ENCODE peak calls at places on chromosomes 12 and 14, in eight cellular contexts. J, U, H, S, E, G, A and M are unnamed samples.

GRCh38 chr12:105986779-105987686 is 151.7 kb downstream of the NUAK1 start:
- DNase-seq in S (peak; percentile 77), J (no peak), A (no peak), E (no peak), H (no peak), U (no peak), G (no peak), M (peak; percentile 61)

GRCh38 chr14:42214981-42215491 is 608.4 kb downstream of the LRFN5 start:
- DNase-seq in G (no peak), A (peak; percentile 81), J (no peak), S (peak; percentile 24), H (no peak), E (no peak), U (peak; percentile 15), M (peak; percentile 92)

GRCh38 chr12:56359851-56360767 is at the start of gene STAT2:
- DNase-seq in U (peak; percentile 100), J (peak; percentile 99), S (peak; percentile 95), G (peak; percentile 98), E (peak; percentile 93), H (peak; percentile 99), A (peak; percentile 100), M (peak; percentile 100)

GRCh38 chr14:63562414-63562813 is 19.2 kb upstream of the PPP2R5E start:
- DNase-seq in U (no peak), A (no peak), G (no peak), E (no peak), S (no peak), J (no peak), H (no peak), M (peak; percentile 70)

GRCh38 chr12:67425394-67425793 is 156.2 kb downstream of the CAND1 start:
- DNase-seq in G (no peak), H (no peak), U (no peak), A (no peak), E (no peak), S (no peak), J (no peak), M (no peak)

GRCh38 chr12:53123578-53124351 is 20.5 kb downstream of the SOAT2 start:
- DNase-seq in U (no peak), G (no peak), E (no peak), S (peak; percentile 65), J (no peak), A (no peak), H (no peak), M (peak; percentile 9)

GRCh38 chr12:42482820-42483533 is 106.6 kb downstream of the PRICKLE1 start:
- DNase-seq in H (peak; percentile 9), E (peak; percentile 33), G (peak; percentile 55), U (no peak), S (peak; percentile 82), A (no peak), J (peak; percentile 90), M (peak; percentile 56)

GRCh38 chr14:85934123-85934885 is 404.4 kb downstream of the FLRT2 start:
- DNase-seq in A (no peak), J (peak; percentile 9), U (no peak), S (no peak), H (peak; percentile 16), G (no peak), E (peak; percentile 11), M (no peak)

GRCh38 chr14:100736269-100737180 is 9.8 kb downstream of the DLK1 start:
- DNase-seq in S (no peak), G (no peak), J (peak; percentile 81), A (no peak), E (no peak), U (no peak), H (no peak), M (no peak)

GRCh38 chr12:96375841-96376249 is 24.4 kb downstream of the CDK17 start:
- DNase-seq in J (no peak), E (no peak), A (no peak), G (no peak), H (no peak), U (no peak), S (no peak), M (no peak)

GRCh38 chr14:59464651-59465569 is at the start of gene GPR135:
- DNase-seq in S (peak; percentile 55), H (no peak), G (peak; percentile 76), E (peak; percentile 33), A (no peak), J (peak; percentile 78), U (no peak), M (peak; percentile 26)

GRCh38 chr14:75980856-75981255 is 939 bp downstream of the TGFB3 start:
- DNase-seq in J (no peak), U (no peak), S (no peak), H (no peak), E (no peak), G (no peak), A (no peak), M (no peak)

GRCh38 chr12:49582201-49582600 is 14.3 kb upstream of the MCRS1 start:
- DNase-seq in A (no peak), S (no peak), U (no peak), J (no peak), G (no peak), H (no peak), E (no peak), M (no peak)

GRCh38 chr12:23770202-23770938 is 179.1 kb downstream of the SOX5 start:
- DNase-seq in G (no peak), H (no peak), A (no peak), E (no peak), U (no peak), S (no peak), J (no peak), M (no peak)

GRCh38 chr14:94079891-94080605 is 954 bp downstream of the DDX24 start:
- DNase-seq in J (no peak), A (no peak), E (no peak), G (no peak), H (no peak), U (no peak), S (peak; percentile 61), M (no peak)

GRCh38 chr12:1835178-1836131 is 15.1 kb downstream of the LRTM2 start:
- DNase-seq in J (no peak), G (no peak), U (no peak), H (no peak), S (no peak), E (no peak), A (no peak), M (no peak)

GRCh38 chr14:59333668-59334067 is 131.5 kb downstream of the GPR135 start:
- DNase-seq in S (peak; percentile 68), H (no peak), A (peak; percentile 56), U (peak; percentile 94), J (no peak), G (no peak), E (no peak), M (peak; percentile 80)

GRCh38 chr12:123532808-123533649 is 490 bp downstream of the RILPL1 start:
- DNase-seq in U (no peak), E (no peak), H (no peak), S (peak; percentile 57), G (peak; percentile 19), J (peak; percentile 50), A (no peak), M (peak; percentile 48)

GRCh38 chr14:24613241-24613640 is 3.8 kb upstream of the GZMH start:
- DNase-seq in E (no peak), U (no peak), H (no peak), A (no peak), G (no peak), S (no peak), J (no peak), M (peak; percentile 85)

GRCh38 chr12:114903394-114903748 is 219.4 kb upstream of the TBX3 start:
- DNase-seq in A (no peak), H (no peak), S (peak; percentile 23), E (no peak), G (no peak), U (no peak), J (no peak), M (no peak)

GRCh38 chr12:509494-509893 is 49.8 kb downstream of the B4GALNT3 start:
- DNase-seq in S (peak; percentile 28), H (no peak), E (no peak), G (no peak), U (no peak), A (peak; percentile 23), J (no peak), M (no peak)

GRCh38 chr14:65361920-65362319 is 50.6 kb upstream of the FUT8 start:
- DNase-seq in H (no peak), U (peak; percentile 75), A (no peak), S (peak; percentile 15), J (no peak), G (no peak), E (no peak), M (peak; percentile 81)

GRCh38 chr12:18658179-18658578 is 79.6 kb downstream of the PLCZ1 start:
- DNase-seq in E (no peak), J (no peak), G (no peak), H (no peak), A (no peak), U (no peak), S (no peak), M (no peak)

GRCh38 chr12:4956054-4956453 is 46.3 kb downstream of the KCNA1 start:
- DNase-seq in S (no peak), U (no peak), H (no peak), G (no peak), A (no peak), J (no peak), E (no peak), M (no peak)

GRCh38 chr12:1307796-1308195 is 286.6 kb downstream of the FBXL14 start:
- DNase-seq in H (no peak), U (no peak), A (no peak), J (no peak), G (no peak), E (no peak), S (no peak), M (no peak)

GRCh38 chr12:63362801-63363200 is 211.8 kb upstream of the AVPR1A start:
- DNase-seq in U (no peak), H (no peak), S (no peak), J (no peak), E (no peak), G (no peak), A (peak; percentile 4), M (peak; percentile 76)

GRCh38 chr12:33438890-33439586 is 581 bp downstream of the SYT10 start:
- DNase-seq in G (no peak), E (no peak), H (no peak), J (no peak), U (no peak), A (no peak), S (peak; percentile 14), M (peak; percentile 24)

GRCh38 chr14:96231731-96232130 is 24.3 kb upstream of the BDKRB1 start:
- DNase-seq in S (no peak), E (no peak), J (no peak), G (no peak), H (no peak), A (no peak), U (no peak), M (no peak)

GRCh38 chr12:62192486-62193250 is 67.5 kb upstream of the USP15 start:
- DNase-seq in J (peak; percentile 57), U (peak; percentile 49), H (no peak), E (peak; percentile 7), S (peak; percentile 72), G (peak; percentile 24), A (no peak), M (peak; percentile 75)

GRCh38 chr14:72906316-72906715 is 12.4 kb upstream of the DPF3 start:
- DNase-seq in S (peak; percentile 56), H (no peak), E (no peak), J (no peak), A (peak; percentile 80), U (peak; percentile 64), G (no peak), M (peak; percentile 48)

GRCh38 chr12:4892418-4892817 is 17.3 kb upstream of the KCNA1 start:
- DNase-seq in U (no peak), G (no peak), J (no peak), E (no peak), A (no peak), H (no peak), S (no peak), M (no peak)

GRCh38 chr12:8912910-8913309 is 1.4 kb upstream of the PHC1 start:
- DNase-seq in H (no peak), G (peak; percentile 17), U (no peak), S (no peak), J (no peak), A (no peak), E (no peak), M (peak; percentile 51)

GRCh38 chr12:64080319-64081008 is 141.6 kb downstream of the KICS2 start:
- DNase-seq in S (no peak), H (no peak), G (no peak), U (no peak), J (no peak), A (no peak), E (no peak), M (peak; percentile 60)

GRCh38 chr12:15613981-15614380 is 175.2 kb downstream of the EPS8 start:
- DNase-seq in S (no peak), A (no peak), G (no peak), U (peak; percentile 42), E (no peak), H (no peak), J (no peak), M (no peak)